ENCODE peak calls at places on chromosomes 11 and 22, in five cellular contexts. One of them, this sample, is unnamed.

GRCh38 chr22:48960576-48960975 is 867.1 kb downstream of the BRD1 start:
- DNase-seq in amniotic stem cell: no peak
- DNase-seq in MG63: no peak
- DNase-seq in activated CD4-positive, alpha-beta T cell treated with anti-CD3 and anti-CD28 coated beads for 4 hours: no peak
- DNase-seq in fibroblast of pulmonary artery: no peak
- DNase-seq in this sample: no peak

GRCh38 chr11:74980627-74981026 is 8.1 kb upstream of the NEU3 start:
- DNase-seq in MG63: no peak
- DNase-seq in activated CD4-positive, alpha-beta T cell treated with anti-CD3 and anti-CD28 coated beads for 4 hours: no peak
- DNase-seq in fibroblast of pulmonary artery: no peak
- DNase-seq in amniotic stem cell: no peak
- DNase-seq in this sample: no peak

GRCh38 chr11:8905528-8906165 is 5.3 kb upstream of the AKIP1 start:
- DNase-seq in fibroblast of pulmonary artery: peak; percentile 81
- DNase-seq in activated CD4-positive, alpha-beta T cell treated with anti-CD3 and anti-CD28 coated beads for 4 hours: no peak
- DNase-seq in amniotic stem cell: peak; percentile 63
- DNase-seq in MG63: peak; percentile 25
- DNase-seq in this sample: no peak

GRCh38 chr11:76229690-76230240 is 23.5 kb upstream of the WNT11 start:
- DNase-seq in MG63: no peak
- DNase-seq in fibroblast of pulmonary artery: no peak
- DNase-seq in activated CD4-positive, alpha-beta T cell treated with anti-CD3 and anti-CD28 coated beads for 4 hours: no peak
- DNase-seq in amniotic stem cell: no peak
- DNase-seq in this sample: no peak

GRCh38 chr11:117284053-117284452 is 7.1 kb upstream of the BACE1-AS start:
- DNase-seq in MG63: no peak
- DNase-seq in amniotic stem cell: no peak
- DNase-seq in fibroblast of pulmonary artery: no peak
- DNase-seq in activated CD4-positive, alpha-beta T cell treated with anti-CD3 and anti-CD28 coated beads for 4 hours: no peak
- DNase-seq in this sample: no peak

GRCh38 chr22:47032091-47032943 is 269.9 kb downstream of the TBC1D22A start:
- DNase-seq in amniotic stem cell: no peak
- DNase-seq in MG63: no peak
- DNase-seq in activated CD4-positive, alpha-beta T cell treated with anti-CD3 and anti-CD28 coated beads for 4 hours: no peak
- DNase-seq in fibroblast of pulmonary artery: no peak
- DNase-seq in this sample: peak; percentile 86

GRCh38 chr11:68040121-68040956 is 1.5 kb downstream of the TCIRG1 start:
- DNase-seq in activated CD4-positive, alpha-beta T cell treated with anti-CD3 and anti-CD28 coated beads for 4 hours: no peak
- DNase-seq in fibroblast of pulmonary artery: peak; percentile 79
- DNase-seq in amniotic stem cell: peak; percentile 17
- DNase-seq in MG63: peak; percentile 48
- DNase-seq in this sample: peak; percentile 60

GRCh38 chr11:6576471-6577373 is 26.7 kb downstream of the RRP8 start:
- DNase-seq in amniotic stem cell: no peak
- DNase-seq in MG63: peak; percentile 23
- DNase-seq in fibroblast of pulmonary artery: peak; percentile 77
- DNase-seq in activated CD4-positive, alpha-beta T cell treated with anti-CD3 and anti-CD28 coated beads for 4 hours: no peak
- DNase-seq in this sample: no peak

GRCh38 chr11:10490032-10490397 is 35.0 kb downstream of the AMPD3 start:
- DNase-seq in fibroblast of pulmonary artery: no peak
- DNase-seq in activated CD4-positive, alpha-beta T cell treated with anti-CD3 and anti-CD28 coated beads for 4 hours: no peak
- DNase-seq in MG63: no peak
- DNase-seq in amniotic stem cell: no peak
- DNase-seq in this sample: no peak

GRCh38 chr11:92845390-92846185 is 123.9 kb upstream of the MTNR1B start:
- DNase-seq in activated CD4-positive, alpha-beta T cell treated with anti-CD3 and anti-CD28 coated beads for 4 hours: no peak
- DNase-seq in amniotic stem cell: no peak
- DNase-seq in MG63: no peak
- DNase-seq in fibroblast of pulmonary artery: no peak
- DNase-seq in this sample: no peak

This sample was measured in small intestine.